ENCODE peak calls at places on chromosomes 16 and 17, in ten cellular contexts. One of them, this sample, is unnamed.

GRCh38 chr16:87552772-87553171 is 49.5 kb upstream of the JPH3 start:
- DNase-seq in left ventricle myocardium inferior: no peak
- DNase-seq in A549: no peak
- DNase-seq in choroid plexus epithelial cell: peak
- DNase-seq in AG09309: no peak
- DNase-seq in K562: no peak
- DNase-seq in transverse colon: no peak
- DNase-seq in tibial artery: no peak
- DNase-seq in AG10803: no peak
- DNase-seq in AG04450: no peak
- DNase-seq in this sample: peak

GRCh38 chr17:58311429-58311894 is 17.1 kb downstream of the TSPOAP1 start:
- DNase-seq in left ventricle myocardium inferior: no peak
- DNase-seq in A549: no peak
- DNase-seq in choroid plexus epithelial cell: no peak
- DNase-seq in AG09309: no peak
- DNase-seq in K562: no peak
- DNase-seq in transverse colon: no peak
- DNase-seq in tibial artery: no peak
- DNase-seq in AG10803: no peak
- DNase-seq in AG04450: no peak
- DNase-seq in this sample: no peak

GRCh38 chr16:80804451-80805383 is at the start of gene CDYL2:
- DNase-seq in left ventricle myocardium inferior: peak
- DNase-seq in A549: no peak
- DNase-seq in choroid plexus epithelial cell: peak
- DNase-seq in AG09309: no peak
- DNase-seq in K562: peak
- DNase-seq in transverse colon: peak
- DNase-seq in tibial artery: no peak
- DNase-seq in AG10803: peak
- DNase-seq in AG04450: no peak
- DNase-seq in this sample: peak

GRCh38 chr17:82195675-82196258 is 16.9 kb downstream of the CCDC57 start:
- DNase-seq in left ventricle myocardium inferior: no peak
- DNase-seq in A549: no peak
- DNase-seq in choroid plexus epithelial cell: no peak
- DNase-seq in AG09309: no peak
- DNase-seq in K562: no peak
- DNase-seq in transverse colon: no peak
- DNase-seq in tibial artery: no peak
- DNase-seq in AG10803: no peak
- DNase-seq in AG04450: no peak
- DNase-seq in this sample: no peak

GRCh38 chr16:11632455-11632921 is 35.8 kb upstream of the SNN start:
- DNase-seq in left ventricle myocardium inferior: peak
- DNase-seq in A549: no peak
- DNase-seq in choroid plexus epithelial cell: peak
- DNase-seq in AG09309: peak
- DNase-seq in K562: no peak
- DNase-seq in transverse colon: peak
- DNase-seq in tibial artery: peak
- DNase-seq in AG10803: peak
- DNase-seq in AG04450: peak
- DNase-seq in this sample: no peak

GRCh38 chr16:507996-508395 is 19.5 kb upstream of the CAPN15 start:
- DNase-seq in left ventricle myocardium inferior: no peak
- DNase-seq in A549: no peak
- DNase-seq in choroid plexus epithelial cell: no peak
- DNase-seq in AG09309: no peak
- DNase-seq in K562: no peak
- DNase-seq in transverse colon: no peak
- DNase-seq in tibial artery: no peak
- DNase-seq in AG10803: no peak
- DNase-seq in AG04450: no peak
- DNase-seq in this sample: no peak

GRCh38 chr17:73814070-73814469 is 169.8 kb upstream of the SDK2 start:
- DNase-seq in left ventricle myocardium inferior: no peak
- DNase-seq in A549: no peak
- DNase-seq in choroid plexus epithelial cell: no peak
- DNase-seq in AG09309: no peak
- DNase-seq in K562: no peak
- DNase-seq in transverse colon: no peak
- DNase-seq in tibial artery: no peak
- DNase-seq in AG10803: no peak
- DNase-seq in AG04450: no peak
- DNase-seq in this sample: no peak

GRCh38 chr17:83204230-83204725 is 124.9 kb downstream of the METRNL start:
- DNase-seq in left ventricle myocardium inferior: no peak
- DNase-seq in A549: no peak
- DNase-seq in choroid plexus epithelial cell: no peak
- DNase-seq in AG09309: no peak
- DNase-seq in K562: no peak
- DNase-seq in transverse colon: no peak
- DNase-seq in tibial artery: no peak
- DNase-seq in AG10803: peak
- DNase-seq in AG04450: no peak
- DNase-seq in this sample: no peak

GRCh38 chr17:47212458-47212857 is 3.3 kb downstream of the MYL4 start:
- DNase-seq in left ventricle myocardium inferior: no peak
- DNase-seq in A549: no peak
- DNase-seq in choroid plexus epithelial cell: no peak
- DNase-seq in AG09309: no peak
- DNase-seq in K562: no peak
- DNase-seq in transverse colon: no peak
- DNase-seq in tibial artery: no peak
- DNase-seq in AG10803: no peak
- DNase-seq in AG04450: no peak
- DNase-seq in this sample: no peak

GRCh38 chr17:32826076-32826475 is 50.8 kb downstream of the MYO1D start:
- DNase-seq in left ventricle myocardium inferior: no peak
- DNase-seq in A549: no peak
- DNase-seq in choroid plexus epithelial cell: no peak
- DNase-seq in AG09309: no peak
- DNase-seq in K562: no peak
- DNase-seq in transverse colon: no peak
- DNase-seq in tibial artery: no peak
- DNase-seq in AG10803: no peak
- DNase-seq in AG04450: no peak
- DNase-seq in this sample: no peak

GRCh38 chr17:40035162-40035559 is 19.0 kb downstream of the MED24 start:
- DNase-seq in left ventricle myocardium inferior: no peak
- DNase-seq in A549: peak
- DNase-seq in choroid plexus epithelial cell: peak
- DNase-seq in AG09309: no peak
- DNase-seq in K562: peak
- DNase-seq in transverse colon: peak
- DNase-seq in tibial artery: no peak
- DNase-seq in AG10803: peak
- DNase-seq in AG04450: no peak
- DNase-seq in this sample: peak

GRCh38 chr16:48539485-48540221 is 70.3 kb downstream of the N4BP1 start:
- DNase-seq in left ventricle myocardium inferior: no peak
- DNase-seq in A549: no peak
- DNase-seq in choroid plexus epithelial cell: no peak
- DNase-seq in AG09309: no peak
- DNase-seq in K562: no peak
- DNase-seq in transverse colon: no peak
- DNase-seq in tibial artery: no peak
- DNase-seq in AG10803: no peak
- DNase-seq in AG04450: no peak
- DNase-seq in this sample: no peak

GRCh38 chr16:87918314-87918713 is 18.0 kb downstream of the CA5A start:
- DNase-seq in left ventricle myocardium inferior: no peak
- DNase-seq in A549: no peak
- DNase-seq in choroid plexus epithelial cell: no peak
- DNase-seq in AG09309: no peak
- DNase-seq in K562: no peak
- DNase-seq in transverse colon: no peak
- DNase-seq in tibial artery: peak
- DNase-seq in AG10803: peak
- DNase-seq in AG04450: no peak
- DNase-seq in this sample: no peak

GRCh38 chr17:81659038-81659437 is 2.7 kb upstream of the PDE6G start:
- DNase-seq in left ventricle myocardium inferior: no peak
- DNase-seq in A549: no peak
- DNase-seq in choroid plexus epithelial cell: no peak
- DNase-seq in AG09309: no peak
- DNase-seq in K562: no peak
- DNase-seq in transverse colon: no peak
- DNase-seq in tibial artery: no peak
- DNase-seq in AG10803: no peak
- DNase-seq in AG04450: no peak
- DNase-seq in this sample: no peak

GRCh38 chr16:48963901-48964615 is 317.6 kb downstream of the CBLN1 start:
- DNase-seq in left ventricle myocardium inferior: no peak
- DNase-seq in A549: peak
- DNase-seq in choroid plexus epithelial cell: peak
- DNase-seq in AG09309: peak
- DNase-seq in K562: no peak
- DNase-seq in transverse colon: no peak
- DNase-seq in tibial artery: no peak
- DNase-seq in AG10803: peak
- DNase-seq in AG04450: peak
- DNase-seq in this sample: peak

GRCh38 chr16:77323695-77324094 is 111.1 kb downstream of the ADAMTS18 start:
- DNase-seq in left ventricle myocardium inferior: no peak
- DNase-seq in A549: no peak
- DNase-seq in choroid plexus epithelial cell: no peak
- DNase-seq in AG09309: no peak
- DNase-seq in K562: no peak
- DNase-seq in transverse colon: no peak
- DNase-seq in tibial artery: no peak
- DNase-seq in AG10803: no peak
- DNase-seq in AG04450: no peak
- DNase-seq in this sample: no peak

GRCh38 chr17:70621593-70621992 is 452.3 kb downstream of the KCNJ2 start:
- DNase-seq in left ventricle myocardium inferior: no peak
- DNase-seq in A549: no peak
- DNase-seq in choroid plexus epithelial cell: peak
- DNase-seq in AG09309: no peak
- DNase-seq in K562: no peak
- DNase-seq in transverse colon: no peak
- DNase-seq in tibial artery: no peak
- DNase-seq in AG10803: peak
- DNase-seq in AG04450: no peak
- DNase-seq in this sample: no peak

GRCh38 chr17:11999715-12000114 is 2.4 kb upstream of the ZNF18 start:
- DNase-seq in left ventricle myocardium inferior: no peak
- DNase-seq in A549: no peak
- DNase-seq in choroid plexus epithelial cell: no peak
- DNase-seq in AG09309: no peak
- DNase-seq in K562: no peak
- DNase-seq in transverse colon: no peak
- DNase-seq in tibial artery: no peak
- DNase-seq in AG10803: no peak
- DNase-seq in AG04450: no peak
- DNase-seq in this sample: no peak

GRCh38 chr16:89847056-89847929 is 19.0 kb downstream of the SPIRE2 start:
- DNase-seq in left ventricle myocardium inferior: no peak
- DNase-seq in A549: no peak
- DNase-seq in choroid plexus epithelial cell: no peak
- DNase-seq in AG09309: no peak
- DNase-seq in K562: no peak
- DNase-seq in transverse colon: peak
- DNase-seq in tibial artery: no peak
- DNase-seq in AG10803: no peak
- DNase-seq in AG04450: no peak
- DNase-seq in this sample: no peak
- H3K4me3 ChIP-seq in left ventricle myocardium inferior: no peak
- H3K4me3 ChIP-seq in A549: no peak
- H3K4me3 ChIP-seq in choroid plexus epithelial cell: no peak
- H3K4me3 ChIP-seq in AG09309: no peak
- H3K4me3 ChIP-seq in K562: no peak
- H3K4me3 ChIP-seq in transverse colon: no peak
- H3K4me3 ChIP-seq in tibial artery: no peak
- H3K4me3 ChIP-seq in AG10803: no peak
- H3K4me3 ChIP-seq in AG04450: no peak
- H3K4me3 ChIP-seq in this sample: no peak

DNA sequence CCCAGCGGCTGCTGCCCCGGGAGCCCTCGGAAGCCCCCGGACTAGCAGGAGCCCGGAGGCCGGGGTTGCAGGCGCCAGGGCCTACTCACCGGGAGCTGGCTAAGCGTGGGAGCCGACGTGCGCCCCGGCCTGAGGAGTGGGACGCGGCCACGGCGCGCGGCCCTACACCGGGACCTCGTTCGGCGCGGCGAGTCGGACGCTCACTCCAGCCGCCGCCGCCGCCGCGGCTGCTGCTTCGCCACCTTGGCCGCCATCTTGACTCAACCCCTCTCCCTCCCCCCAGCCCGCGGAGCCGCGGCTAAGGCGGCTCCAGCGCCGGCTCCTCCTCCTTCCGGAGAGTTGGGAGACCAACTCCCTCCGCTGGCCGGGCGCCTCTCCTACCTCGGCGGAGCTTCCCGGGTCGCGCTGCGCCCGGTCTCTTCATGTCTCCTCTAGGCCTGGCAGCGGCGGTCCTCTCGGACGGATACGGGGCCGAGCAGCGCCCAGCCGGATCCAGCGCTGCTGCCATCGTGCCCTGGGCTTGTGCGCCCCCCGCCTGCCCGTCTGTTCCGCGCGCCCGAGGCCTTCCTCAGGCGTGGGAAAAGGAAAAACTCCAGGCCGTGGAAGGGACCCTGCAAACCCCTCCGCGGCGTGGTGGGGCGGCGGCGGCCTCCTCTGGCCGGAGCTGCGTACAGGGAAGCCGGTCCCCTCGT is at the start of gene NCOR1:
- DNase-seq in left ventricle myocardium inferior: peak
- DNase-seq in A549: peak
- DNase-seq in choroid plexus epithelial cell: peak
- DNase-seq in AG09309: peak
- DNase-seq in K562: peak
- DNase-seq in transverse colon: peak
- DNase-seq in tibial artery: peak
- DNase-seq in AG10803: peak
- DNase-seq in AG04450: peak
- DNase-seq in this sample: peak
- TF ChIP-seq CTCF in left ventricle myocardium inferior: peak
- TF ChIP-seq CTCF in A549: peak
- TF ChIP-seq CTCF in choroid plexus epithelial cell: peak
- TF ChIP-seq CTCF in AG09309: peak
- TF ChIP-seq CTCF in K562: peak
- TF ChIP-seq CTCF in transverse colon: peak
- TF ChIP-seq CTCF in tibial artery: peak
- TF ChIP-seq CTCF in AG10803: peak
- TF ChIP-seq CTCF in AG04450: peak
- TF ChIP-seq CTCF in this sample: peak

GRCh38 chr17:35596072-35596471 is 8.9 kb downstream of the AP2B1 start:
- DNase-seq in left ventricle myocardium inferior: no peak
- DNase-seq in A549: no peak
- DNase-seq in choroid plexus epithelial cell: no peak
- DNase-seq in AG09309: no peak
- DNase-seq in K562: no peak
- DNase-seq in transverse colon: no peak
- DNase-seq in tibial artery: no peak
- DNase-seq in AG10803: no peak
- DNase-seq in AG04450: no peak
- DNase-seq in this sample: no peak
- H3K4me3 ChIP-seq in left ventricle myocardium inferior: no peak
- H3K4me3 ChIP-seq in A549: no peak
- H3K4me3 ChIP-seq in choroid plexus epithelial cell: no peak
- H3K4me3 ChIP-seq in AG09309: no peak
- H3K4me3 ChIP-seq in K562: no peak
- H3K4me3 ChIP-seq in transverse colon: no peak
- H3K4me3 ChIP-seq in tibial artery: no peak
- H3K4me3 ChIP-seq in AG10803: no peak
- H3K4me3 ChIP-seq in AG04450: no peak
- H3K4me3 ChIP-seq in this sample: no peak

GRCh38 chr17:41417576-41418015 is 6.8 kb downstream of the KRT37 start:
- DNase-seq in left ventricle myocardium inferior: no peak
- DNase-seq in A549: no peak
- DNase-seq in choroid plexus epithelial cell: no peak
- DNase-seq in AG09309: no peak
- DNase-seq in K562: peak
- DNase-seq in transverse colon: no peak
- DNase-seq in tibial artery: no peak
- DNase-seq in AG10803: no peak
- DNase-seq in AG04450: no peak
- DNase-seq in this sample: peak
- TF ChIP-seq CTCF in left ventricle myocardium inferior: no peak
- TF ChIP-seq CTCF in A549: peak
- TF ChIP-seq CTCF in choroid plexus epithelial cell: peak
- TF ChIP-seq CTCF in AG09309: peak
- TF ChIP-seq CTCF in K562: peak
- TF ChIP-seq CTCF in transverse colon: peak
- TF ChIP-seq CTCF in tibial artery: no peak
- TF ChIP-seq CTCF in AG10803: peak
- TF ChIP-seq CTCF in AG04450: peak
- TF ChIP-seq CTCF in this sample: peak

This sample was measured in epithelial cell of esophagus.